ENCODE peak calls at places on chromosomes 1 and 21, in seven cellular contexts. One of them, this sample, is unnamed.

GRCh38 chr1:205668951-205669340 is 11.4 kb downstream of the SLC45A3 start:
- DNase-seq in GOT3: no peak
- DNase-seq in trophoblast cell: peak
- DNase-seq in mesothelial cell of epicardium: no peak
- DNase-seq in tibial nerve: no peak
- DNase-seq in aorta: no peak
- DNase-seq in astrocyte of the hippocampus: no peak
- DNase-seq in this sample: no peak

GRCh38 chr1:39409055-39409816 is 82.2 kb upstream of the BMP8A start:
- DNase-seq in GOT3: no peak
- DNase-seq in trophoblast cell: peak
- DNase-seq in mesothelial cell of epicardium: peak
- DNase-seq in tibial nerve: peak
- DNase-seq in aorta: peak
- DNase-seq in astrocyte of the hippocampus: peak
- DNase-seq in this sample: peak

GRCh38 chr1:109531205-109531779 is 8.4 kb upstream of the GPR61 start:
- DNase-seq in GOT3: no peak
- DNase-seq in trophoblast cell: no peak
- DNase-seq in mesothelial cell of epicardium: no peak
- DNase-seq in tibial nerve: no peak
- DNase-seq in aorta: no peak
- DNase-seq in astrocyte of the hippocampus: no peak
- DNase-seq in this sample: no peak

GRCh38 chr1:11707621-11708276 is 16.2 kb downstream of the DRAXIN start:
- DNase-seq in GOT3: no peak
- DNase-seq in trophoblast cell: no peak
- DNase-seq in mesothelial cell of epicardium: no peak
- DNase-seq in tibial nerve: no peak
- DNase-seq in aorta: no peak
- DNase-seq in astrocyte of the hippocampus: no peak
- DNase-seq in this sample: no peak

GRCh38 chr1:54375331-54376084 is 30.7 kb downstream of the SSBP3 start:
- DNase-seq in GOT3: no peak
- DNase-seq in trophoblast cell: no peak
- DNase-seq in mesothelial cell of epicardium: no peak
- DNase-seq in tibial nerve: no peak
- DNase-seq in aorta: no peak
- DNase-seq in astrocyte of the hippocampus: no peak
- DNase-seq in this sample: no peak

GRCh38 chr1:43430831-43431230 is 22.9 kb downstream of the HYI start:
- DNase-seq in GOT3: no peak
- DNase-seq in trophoblast cell: no peak
- DNase-seq in mesothelial cell of epicardium: no peak
- DNase-seq in tibial nerve: no peak
- DNase-seq in aorta: peak
- DNase-seq in astrocyte of the hippocampus: no peak
- DNase-seq in this sample: no peak

GRCh38 chr1:107750364-107750959 is 214.5 kb downstream of the VAV3 start:
- DNase-seq in GOT3: no peak
- DNase-seq in trophoblast cell: peak
- DNase-seq in mesothelial cell of epicardium: peak
- DNase-seq in tibial nerve: peak
- DNase-seq in aorta: no peak
- DNase-seq in astrocyte of the hippocampus: peak
- DNase-seq in this sample: peak

GRCh38 chr21:37322084-37322483 is 44.5 kb upstream of the DYRK1A start:
- DNase-seq in GOT3: no peak
- DNase-seq in trophoblast cell: no peak
- DNase-seq in mesothelial cell of epicardium: no peak
- DNase-seq in tibial nerve: no peak
- DNase-seq in aorta: no peak
- DNase-seq in astrocyte of the hippocampus: no peak
- DNase-seq in this sample: no peak

GRCh38 chr1:110196917-110197782 is 13.0 kb upstream of the KCNC4 start:
- DNase-seq in GOT3: no peak
- DNase-seq in trophoblast cell: peak
- DNase-seq in mesothelial cell of epicardium: no peak
- DNase-seq in tibial nerve: no peak
- DNase-seq in aorta: no peak
- DNase-seq in astrocyte of the hippocampus: peak
- DNase-seq in this sample: peak

GRCh38 chr1:95042286-95042685 is 30.5 kb downstream of the ALG14 start:
- DNase-seq in GOT3: no peak
- DNase-seq in trophoblast cell: no peak
- DNase-seq in mesothelial cell of epicardium: no peak
- DNase-seq in tibial nerve: peak
- DNase-seq in aorta: no peak
- DNase-seq in astrocyte of the hippocampus: no peak
- DNase-seq in this sample: no peak

GRCh38 chr1:77888071-77888428 is 374 bp upstream of the NEXN start:
- DNase-seq in GOT3: no peak
- DNase-seq in trophoblast cell: peak
- DNase-seq in mesothelial cell of epicardium: no peak
- DNase-seq in tibial nerve: no peak
- DNase-seq in aorta: no peak
- DNase-seq in astrocyte of the hippocampus: peak
- DNase-seq in this sample: peak

GRCh38 chr1:225412803-225413338 is 15.0 kb downstream of the LBR start:
- DNase-seq in GOT3: no peak
- DNase-seq in trophoblast cell: no peak
- DNase-seq in mesothelial cell of epicardium: no peak
- DNase-seq in tibial nerve: no peak
- DNase-seq in aorta: no peak
- DNase-seq in astrocyte of the hippocampus: no peak
- DNase-seq in this sample: no peak

GRCh38 chr1:3463408-3463811 is 8.9 kb downstream of the ARHGEF16 start:
- DNase-seq in GOT3: no peak
- DNase-seq in trophoblast cell: peak
- DNase-seq in mesothelial cell of epicardium: no peak
- DNase-seq in tibial nerve: no peak
- DNase-seq in aorta: peak
- DNase-seq in astrocyte of the hippocampus: no peak
- DNase-seq in this sample: no peak

GRCh38 chr21:26572668-26573381 is at the start of gene CYYR1:
- DNase-seq in GOT3: no peak
- DNase-seq in trophoblast cell: no peak
- DNase-seq in mesothelial cell of epicardium: peak
- DNase-seq in tibial nerve: no peak
- DNase-seq in aorta: no peak
- DNase-seq in astrocyte of the hippocampus: peak
- DNase-seq in this sample: peak

GRCh38 chr1:30704271-30704670 is 19.1 kb downstream of the MATN1 start:
- DNase-seq in GOT3: no peak
- DNase-seq in trophoblast cell: no peak
- DNase-seq in mesothelial cell of epicardium: no peak
- DNase-seq in tibial nerve: peak
- DNase-seq in aorta: no peak
- DNase-seq in astrocyte of the hippocampus: no peak
- DNase-seq in this sample: no peak

GRCh38 chr1:83996621-83997020 is 2.3 kb downstream of the TTLL7 start:
- DNase-seq in GOT3: no peak
- DNase-seq in trophoblast cell: no peak
- DNase-seq in mesothelial cell of epicardium: no peak
- DNase-seq in tibial nerve: no peak
- DNase-seq in aorta: no peak
- DNase-seq in astrocyte of the hippocampus: peak
- DNase-seq in this sample: peak

GRCh38 chr1:67674260-67675011 is 10.6 kb upstream of the GADD45A start:
- DNase-seq in GOT3: no peak
- DNase-seq in trophoblast cell: no peak
- DNase-seq in mesothelial cell of epicardium: no peak
- DNase-seq in tibial nerve: no peak
- DNase-seq in aorta: no peak
- DNase-seq in astrocyte of the hippocampus: peak
- DNase-seq in this sample: peak

This sample was measured in astrocyte of the spinal cord.